ENCODE peak calls at places on chromosome 21, in six cellular contexts. G is progenitor cell of endocrine pancreas, T is heart right ventricle, L is dorsolateral prefrontal cortex, U is A549, M is HL-60. Z is an unnamed sample.

GRCh38 chr21:38297871-38298270 is 41.1 kb downstream of the KCNJ15 start:
- DNase-seq in G (no peak), T (no peak), L (no peak), U (no peak), M (no peak), Z (no peak)

GRCh38 chr21:27219068-27219467 is 252.2 kb upstream of the ADAMTS5 start:
- DNase-seq in G (no peak), T (no peak), L (no peak), U (no peak), M (peak), Z (no peak)

GRCh38 chr21:24594082-24594481 is 1013.2 kb downstream of the MRPL39 start:
- DNase-seq in G (no peak), T (no peak), L (no peak), U (no peak), M (no peak), Z (no peak)

GRCh38 chr21:38496224-38496623 is 2.1 kb downstream of the ERG start:
- DNase-seq in G (no peak), T (no peak), L (no peak), U (no peak), M (no peak), Z (no peak)

GRCh38 chr21:38660333-38661295 is 145.1 kb upstream of the ETS2 start:
- DNase-seq in G (no peak), T (peak), L (no peak), U (no peak), M (peak), Z (peak)

GRCh38 chr21:38167345-38167744 is 89.4 kb upstream of the KCNJ15 start:
- DNase-seq in G (no peak), T (no peak), L (no peak), U (no peak), M (no peak), Z (no peak)

GRCh38 chr21:34986561-34987533 is 62.3 kb downstream of the RUNX1 start:
- DNase-seq in G (no peak), T (no peak), L (no peak), U (no peak), M (no peak), Z (no peak)

GRCh38 chr21:35508389-35508888 is 459.3 kb upstream of the RUNX1 start:
- DNase-seq in G (no peak), T (peak), L (peak), U (no peak), M (peak), Z (peak)

GRCh38 chr21:25872271-25872670 is 137.5 kb downstream of the GABPA start:
- DNase-seq in G (no peak), T (no peak), L (no peak), U (no peak), M (no peak), Z (no peak)

GRCh38 chr21:21018841-21019240 is 20.6 kb downstream of the NCAM2 start:
- DNase-seq in G (no peak), T (no peak), L (peak), U (no peak), M (no peak), Z (no peak)

GRCh38 chr21:27802816-27803475 is 836.1 kb upstream of the ADAMTS5 start:
- DNase-seq in G (no peak), T (no peak), L (peak), U (no peak), M (peak), Z (no peak)

GRCh38 chr21:38258803-38259485 is 2.2 kb downstream of the KCNJ15 start:
- DNase-seq in G (no peak), T (no peak), L (no peak), U (peak), M (no peak), Z (no peak)

GRCh38 chr21:18705971-18706370 is 302.4 kb upstream of the TMPRSS15 start:
- DNase-seq in G (no peak), T (no peak), L (no peak), U (no peak), M (no peak), Z (no peak)

GRCh38 chr21:30102881-30103280 is 63.7 kb downstream of the CLDN17 start:
- DNase-seq in G (no peak), T (no peak), L (no peak), U (no peak), M (peak), Z (no peak)

GRCh38 chr21:46048926-46049889 is 48.7 kb upstream of the COL6A2 start:
- DNase-seq in G (no peak), T (peak), L (peak), U (no peak), M (no peak), Z (no peak)

GRCh38 chr21:46472246-46472645 is 13.6 kb downstream of the DIP2A start:
- DNase-seq in G (no peak), T (no peak), L (no peak), U (no peak), M (no peak), Z (no peak)

GRCh38 chr21:35298757-35299156 is 249.7 kb upstream of the RUNX1 start:
- DNase-seq in G (no peak), T (no peak), L (no peak), U (no peak), M (no peak), Z (no peak)

GRCh38 chr21:38531610-38532009 is 33.3 kb upstream of the ERG start:
- DNase-seq in G (no peak), T (no peak), L (no peak), U (no peak), M (no peak), Z (no peak)

GRCh38 chr21:27277122-27277521 is 310.2 kb upstream of the ADAMTS5 start:
- DNase-seq in G (no peak), T (no peak), L (no peak), U (no peak), M (no peak), Z (no peak)

GRCh38 chr21:28421716-28422480 is 570.8 kb downstream of the LTN1 start:
- DNase-seq in G (no peak), T (no peak), L (no peak), U (no peak), M (no peak), Z (no peak)

GRCh38 chr21:38761531-38761930 is 44.2 kb upstream of the ETS2 start:
- DNase-seq in G (no peak), T (no peak), L (no peak), U (no peak), M (no peak), Z (no peak)

GRCh38 chr21:38680401-38680800 is 125.3 kb upstream of the ETS2 start:
- DNase-seq in G (no peak), T (no peak), L (no peak), U (no peak), M (no peak), Z (no peak)

GRCh38 chr21:17612023-17612564 is 607 bp downstream of the BTG3 start:
- DNase-seq in G (peak), T (peak), L (no peak), U (no peak), M (no peak), Z (peak)

GRCh38 chr21:29433366-29434059 is 134.8 kb downstream of the BACH1 start:
- DNase-seq in G (no peak), T (no peak), L (no peak), U (no peak), M (no peak), Z (no peak)

GRCh38 chr21:35084869-35085268 is 35.8 kb upstream of the RUNX1 start:
- DNase-seq in G (no peak), T (no peak), L (no peak), U (peak), M (no peak), Z (no peak)

GRCh38 chr21:29359718-29360117 is 61.0 kb downstream of the BACH1 start:
- DNase-seq in G (no peak), T (no peak), L (no peak), U (no peak), M (no peak), Z (no peak)

GRCh38 chr21:10272216-10272615 is 249.2 kb upstream of the TPTE start:
- DNase-seq in G (no peak), T (no peak), L (no peak), U (no peak), M (no peak), Z (no peak)

GRCh38 chr21:26136686-26137085 is 33.9 kb downstream of the APP start:
- DNase-seq in G (no peak), T (no peak), L (no peak), U (no peak), M (no peak), Z (no peak)

GRCh38 chr21:42586406-42586805 is 67.0 kb upstream of the PDE9A start:
- DNase-seq in G (no peak), T (no peak), L (no peak), U (no peak), M (no peak), Z (no peak)

GRCh38 chr21:38178653-38179503 is 77.9 kb upstream of the KCNJ15 start:
- DNase-seq in G (no peak), T (no peak), L (no peak), U (no peak), M (no peak), Z (no peak)

GRCh38 chr21:19981938-19982337 is 1016.3 kb upstream of the NCAM2 start:
- DNase-seq in G (no peak), T (no peak), L (no peak), U (no peak), M (no peak), Z (no peak)

GRCh38 chr21:42850866-42851391 is 28.4 kb downstream of the WDR4 start:
- DNase-seq in G (no peak), T (no peak), L (no peak), U (peak), M (peak), Z (no peak)

GRCh38 chr21:27519357-27519756 is 552.5 kb upstream of the ADAMTS5 start:
- DNase-seq in G (no peak), T (no peak), L (no peak), U (no peak), M (no peak), Z (no peak)

GRCh38 chr21:26374817-26375216 is 198.3 kb downstream of the CYYR1 start:
- DNase-seq in G (no peak), T (no peak), L (no peak), U (no peak), M (no peak), Z (no peak)

GRCh38 chr21:42614391-42614790 is 39.0 kb upstream of the PDE9A start:
- DNase-seq in G (no peak), T (no peak), L (no peak), U (no peak), M (no peak), Z (no peak)

GRCh38 chr21:31566611-31567010 is 92.9 kb upstream of the SOD1 start:
- DNase-seq in G (no peak), T (no peak), L (no peak), U (no peak), M (no peak), Z (no peak)

GRCh38 chr21:31570824-31571425 is 88.6 kb upstream of the SOD1 start:
- DNase-seq in G (no peak), T (no peak), L (no peak), U (no peak), M (no peak), Z (no peak)

GRCh38 chr21:31560479-31560878 is 99.0 kb upstream of the SOD1 start:
- DNase-seq in G (no peak), T (no peak), L (no peak), U (no peak), M (no peak), Z (no peak)

GRCh38 chr21:31564439-31564838 is 95.1 kb upstream of the SOD1 start:
- DNase-seq in G (no peak), T (no peak), L (no peak), U (no peak), M (no peak), Z (no peak)

DNA sequence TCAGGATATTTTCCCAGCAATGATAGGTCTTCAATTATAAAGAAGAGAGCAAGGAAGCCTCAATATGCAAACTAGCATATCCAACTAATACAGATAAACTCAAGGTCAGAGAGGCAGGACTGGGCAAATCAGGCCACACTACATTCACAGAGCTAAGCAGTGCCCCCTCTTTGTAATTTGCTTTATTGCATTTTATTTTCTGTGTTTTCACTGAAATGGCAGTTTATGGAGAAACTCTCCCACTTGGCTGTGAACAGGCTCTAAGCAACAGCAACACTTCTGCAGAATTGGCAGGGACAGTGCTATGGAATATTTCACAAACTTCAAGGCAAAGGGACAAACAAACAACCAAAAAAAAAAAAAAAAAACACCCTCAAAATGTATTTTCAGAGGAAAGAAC is 93.4 kb upstream of the SOD1 start:
- DNase-seq in G (no peak), T (no peak), L (no peak), U (no peak), M (no peak), Z (no peak)
- TF ChIP-seq CTCF in G (peak), T (no peak), L (peak), U (no peak), M (no peak), Z (no peak)

GRCh38 chr21:41378849-41379248 is 17.0 kb downstream of the MX2 start:
- DNase-seq in G (no peak), T (no peak), L (no peak), U (no peak), M (no peak), Z (no peak)
- TF ChIP-seq CTCF in G (no peak), T (no peak), L (no peak), U (no peak), M (no peak), Z (no peak)

DNA sequence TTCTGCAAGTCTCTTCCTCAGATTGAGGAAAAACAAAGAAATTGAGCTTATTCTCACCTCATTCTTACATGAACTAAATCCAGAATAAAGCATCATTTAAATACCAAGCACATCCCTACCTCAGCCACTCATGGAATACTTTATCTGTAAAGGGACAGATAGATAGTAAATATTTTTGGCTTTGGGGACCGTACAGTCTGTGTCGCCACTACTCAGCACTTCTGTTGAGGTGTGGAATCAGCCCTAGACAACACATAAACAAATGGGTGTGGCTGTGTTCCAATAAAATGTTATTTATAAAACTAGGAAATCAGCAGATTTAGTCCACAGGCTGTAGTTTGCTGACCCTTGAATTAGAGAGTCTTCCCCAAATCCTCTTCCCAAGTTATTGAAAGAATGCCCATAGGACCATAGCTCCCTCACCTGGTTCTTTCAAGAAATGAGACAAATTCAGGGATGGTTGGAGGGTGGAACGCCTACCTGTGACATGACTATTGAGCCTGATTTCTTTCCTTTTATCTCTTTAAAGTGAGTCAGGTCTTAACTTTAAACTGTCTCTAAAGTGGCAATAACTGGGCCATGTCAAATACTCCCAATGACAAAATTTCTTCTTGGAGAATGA is 878.5 kb downstream of the USP25 start:
- DNase-seq in G (no peak), T (no peak), L (no peak), U (no peak), M (no peak), Z (no peak)
- TF ChIP-seq CTCF in G (peak), T (peak), L (peak), U (peak), M (no peak), Z (no peak)

GRCh38 chr21:33299181-33299752 is 25.5 kb upstream of the IFNAR1 start:
- DNase-seq in G (no peak), T (no peak), L (no peak), U (no peak), M (peak), Z (peak)
- TF ChIP-seq CTCF in G (no peak), T (no peak), L (no peak), U (no peak), M (no peak), Z (peak)

GRCh38 chr21:33940164-33940563 is 24.6 kb upstream of the ATP5PO start:
- DNase-seq in G (no peak), T (no peak), L (no peak), U (no peak), M (no peak), Z (peak)
- TF ChIP-seq CTCF in G (no peak), T (no peak), L (no peak), U (no peak), M (no peak), Z (no peak)

DNA sequence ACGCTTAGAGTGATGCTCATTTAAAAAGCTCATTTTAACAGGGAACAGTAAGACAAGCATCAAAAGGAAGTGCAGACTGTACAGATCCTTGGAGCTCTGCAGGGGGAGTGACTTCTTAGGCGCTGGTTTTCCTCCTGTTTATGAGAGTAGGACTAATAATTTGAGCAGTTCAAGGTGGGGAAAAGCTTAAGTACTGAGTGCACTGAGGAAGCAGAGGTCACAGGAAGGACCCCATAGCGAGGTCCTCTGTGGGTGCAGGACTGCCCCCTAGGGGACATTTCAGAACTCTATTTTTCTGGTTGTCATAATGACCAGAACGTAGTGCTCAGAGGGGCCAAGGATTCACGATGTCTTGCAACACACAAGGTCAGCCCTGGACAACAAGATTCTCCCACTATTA is 112.1 kb downstream of the HLCS start:
- DNase-seq in G (peak), T (no peak), L (peak), U (peak), M (peak), Z (no peak)
- TF ChIP-seq CTCF in G (peak), T (peak), L (peak), U (peak), M (peak), Z (peak)

DNA sequence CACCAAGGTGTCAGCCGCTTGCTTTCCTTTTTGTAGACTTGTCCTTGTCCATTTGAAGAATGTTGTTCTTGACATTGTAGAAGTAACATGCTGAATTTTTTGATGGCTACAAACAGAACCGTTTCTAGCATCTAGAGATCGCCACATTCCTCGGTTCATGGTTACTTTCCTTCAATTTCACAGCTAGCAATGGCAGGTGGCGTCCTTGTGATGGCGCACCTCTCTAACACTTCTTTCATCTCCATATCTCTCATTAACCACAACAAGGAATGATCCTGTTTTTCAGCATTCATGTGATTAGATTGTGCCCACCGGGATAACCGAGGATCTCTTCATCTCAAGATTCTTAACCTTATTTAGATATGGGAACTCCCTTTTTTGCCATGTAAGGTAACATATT is 2129.8 kb downstream of the NCAM2 start:
- DNase-seq in G (no peak), T (no peak), L (no peak), U (no peak), M (no peak), Z (no peak)
- TF ChIP-seq CTCF in G (no peak), T (no peak), L (no peak), U (no peak), M (no peak), Z (no peak)

GRCh38 chr21:15935530-15935929 is 205.7 kb downstream of the USP25 start:
- DNase-seq in G (no peak), T (no peak), L (no peak), U (no peak), M (no peak), Z (no peak)

GRCh38 chr21:15928196-15928595 is 198.4 kb downstream of the USP25 start:
- DNase-seq in G (no peak), T (no peak), L (no peak), U (no peak), M (no peak), Z (no peak)

GRCh38 chr21:15928686-15929085 is 198.9 kb downstream of the USP25 start:
- DNase-seq in G (no peak), T (no peak), L (no peak), U (no peak), M (no peak), Z (no peak)

GRCh38 chr21:15932681-15933200 is 203.0 kb downstream of the USP25 start:
- DNase-seq in G (no peak), T (no peak), L (no peak), U (no peak), M (no peak), Z (no peak)

DNA sequence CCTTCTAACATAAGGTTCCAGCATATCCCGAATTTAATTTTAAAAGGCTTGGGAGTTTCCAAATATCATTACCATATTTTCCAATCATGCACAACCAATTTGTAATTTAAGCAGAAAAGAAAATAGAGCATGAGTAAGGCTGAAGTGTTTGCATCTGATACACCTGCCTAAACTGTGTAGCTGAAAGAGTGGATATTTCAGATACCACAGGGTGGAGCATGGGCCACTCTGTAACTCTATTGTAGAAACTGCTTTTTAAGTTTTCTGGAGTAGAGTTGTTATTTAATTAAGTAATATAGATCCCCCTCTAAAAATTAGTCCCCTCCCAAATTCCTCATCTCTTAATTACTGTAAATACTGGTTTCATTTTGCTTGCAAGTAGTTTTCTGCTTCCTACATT is 199.8 kb downstream of the USP25 start:
- DNase-seq in G (no peak), T (no peak), L (no peak), U (no peak), M (no peak), Z (no peak)
- TF ChIP-seq CTCF in G (no peak), T (no peak), L (no peak), U (no peak), M (no peak), Z (no peak)

GRCh38 chr21:15752763-15753407 is 23.1 kb downstream of the USP25 start:
- DNase-seq in G (no peak), T (no peak), L (no peak), U (no peak), M (no peak), Z (no peak)

GRCh38 chr21:15751561-15751960 is 21.8 kb downstream of the USP25 start:
- DNase-seq in G (no peak), T (no peak), L (no peak), U (no peak), M (no peak), Z (no peak)

GRCh38 chr21:15751037-15751436 is 21.3 kb downstream of the USP25 start:
- DNase-seq in G (no peak), T (no peak), L (no peak), U (no peak), M (no peak), Z (no peak)

GRCh38 chr21:15754640-15755039 is 24.9 kb downstream of the USP25 start:
- DNase-seq in G (no peak), T (no peak), L (no peak), U (no peak), M (no peak), Z (no peak)

GRCh38 chr21:15755125-15755524 is 25.3 kb downstream of the USP25 start:
- DNase-seq in G (no peak), T (no peak), L (no peak), U (no peak), M (no peak), Z (no peak)
- TF ChIP-seq CTCF in G (no peak), T (no peak), L (no peak), U (no peak), M (no peak), Z (no peak)

GRCh38 chr21:44972301-44972814 is 32.5 kb downstream of the SLX9 start:
- DNase-seq in G (no peak), T (no peak), L (no peak), U (no peak), M (no peak), Z (no peak)
- TF ChIP-seq CTCF in G (no peak), T (no peak), L (no peak), U (no peak), M (no peak), Z (no peak)

Z was measured in CD14-positive monocyte.